ENCODE peak calls at places on chromosomes 5 and 9, in six cellular contexts. H is stimulated activated CD8-positive, alpha-beta memory T cell treated with anti-CD3 and anti-CD28 coated beads, Interleukin-4, amount 100 ng/mL, for 4 hours; T is stimulated activated CD4-positive, alpha-beta T cell treated with anti-CD3 and anti-CD28 coated beads, Interleukin-15, amount 100 ng/mL, for 1 hour; V is T follicular helper cell; O is H54; F is posterior vena cava. C is an unnamed sample.
A peak's percentile ranks its signal among the peaks of the same experiment; 100 is the strongest.

GRCh38 chr9:126303488-126303887 is 23.1 kb upstream of the MVB12B start:
- DNase-seq in H (no peak), T (no peak), V (no peak), O (no peak), F (no peak), C (no peak)

GRCh38 chr5:142246263-142246662 is 78.6 kb downstream of the SPRY4 start:
- DNase-seq in H (no peak), T (no peak), V (no peak), O (peak; percentile 75), F (no peak), C (no peak)

GRCh38 chr5:133474851-133475590 is 137.3 kb downstream of the FSTL4 start:
- DNase-seq in H (no peak), T (no peak), V (no peak), O (no peak), F (peak; percentile 54), C (no peak)

GRCh38 chr5:154707641-154708040 is 47.5 kb upstream of the LARP1 start:
- DNase-seq in H (no peak), T (no peak), V (no peak), O (no peak), F (no peak), C (no peak)

GRCh38 chr9:72396247-72397091 is 31.5 kb upstream of the ZFAND5 start:
- DNase-seq in H (no peak), T (no peak), V (no peak), O (peak; percentile 24), F (no peak), C (no peak)

GRCh38 chr9:124617477-124618141 is 110.4 kb upstream of the NR5A1 start:
- DNase-seq in H (peak; percentile 45), T (peak; percentile 53), V (peak; percentile 48), O (peak; percentile 79), F (peak; percentile 93), C (peak; percentile 57)

GRCh38 chr9:111099199-111100005 is 61.1 kb upstream of the LPAR1 start:
- DNase-seq in H (no peak), T (no peak), V (no peak), O (no peak), F (no peak), C (no peak)

GRCh38 chr9:87504938-87505337 is 7.3 kb downstream of the DAPK1 start:
- DNase-seq in H (no peak), T (no peak), V (no peak), O (no peak), F (no peak), C (no peak)

GRCh38 chr5:6365977-6366590 is 12.3 kb downstream of the MED10 start:
- DNase-seq in H (no peak), T (no peak), V (no peak), O (no peak), F (no peak), C (no peak)

GRCh38 chr5:125326114-125326513 is 579.7 kb upstream of the ZNF608 start:
- DNase-seq in H (no peak), T (no peak), V (no peak), O (peak; percentile 17), F (no peak), C (no peak)

GRCh38 chr5:131541071-131541470 is 94.0 kb downstream of the RAPGEF6 start:
- DNase-seq in H (no peak), T (no peak), V (no peak), O (no peak), F (no peak), C (no peak)

GRCh38 chr9:123368481-123369153 is 12.6 kb downstream of the CRB2 start:
- DNase-seq in H (no peak), T (no peak), V (no peak), O (no peak), F (peak; percentile 67), C (no peak)

GRCh38 chr9:130295431-130295830 is 29.9 kb downstream of the HMCN2 start:
- DNase-seq in H (no peak), T (no peak), V (no peak), O (no peak), F (peak; percentile 43), C (no peak)

GRCh38 chr5:23823521-23823920 is 316.1 kb downstream of the PRDM9 start:
- DNase-seq in H (no peak), T (no peak), V (no peak), O (no peak), F (no peak), C (no peak)

GRCh38 chr5:10034008-10034407 is 215.7 kb downstream of the ATPSCKMT start:
- DNase-seq in H (no peak), T (no peak), V (no peak), O (no peak), F (no peak), C (no peak)

GRCh38 chr9:129932303-129933151 is 97.3 kb downstream of the USP20 start:
- DNase-seq in H (no peak), T (no peak), V (no peak), O (no peak), F (no peak), C (no peak)

GRCh38 chr5:38531518-38531917 is 24.9 kb downstream of the LIFR start:
- DNase-seq in H (no peak), T (no peak), V (no peak), O (no peak), F (no peak), C (no peak)

GRCh38 chr5:52801329-52801728 is 13.6 kb downstream of the ITGA1 start:
- DNase-seq in H (no peak), T (no peak), V (no peak), O (no peak), F (no peak), C (no peak)

GRCh38 chr5:74686962-74687751 is 2.1 kb downstream of the HEXB start:
- DNase-seq in H (no peak), T (no peak), V (no peak), O (no peak), F (no peak), C (no peak)

GRCh38 chr5:175655411-175655810 is 2.5 kb upstream of the HRH2 start:
- DNase-seq in H (no peak), T (no peak), V (no peak), O (no peak), F (peak; percentile 15), C (no peak)

GRCh38 chr5:10488144-10488543 is 46.5 kb downstream of the ROPN1L start:
- DNase-seq in H (no peak), T (no peak), V (no peak), O (no peak), F (no peak), C (no peak)

GRCh38 chr9:134858051-134858841 is 22.4 kb upstream of the FCN2 start:
- DNase-seq in H (no peak), T (no peak), V (no peak), O (peak; percentile 80), F (peak; percentile 79), C (no peak)

GRCh38 chr9:70217029-70217428 is 41.7 kb upstream of the SMC5 start:
- DNase-seq in H (no peak), T (no peak), V (no peak), O (no peak), F (peak; percentile 77), C (no peak)

GRCh38 chr9:13787234-13787833 is 507.8 kb upstream of the MPDZ start:
- DNase-seq in H (no peak), T (no peak), V (no peak), O (no peak), F (no peak), C (no peak)

GRCh38 chr5:62340392-62340791 is 34.4 kb downstream of the KIF2A start:
- DNase-seq in H (no peak), T (no peak), V (no peak), O (no peak), F (no peak), C (no peak)

GRCh38 chr9:63816742-63817621 is 1468.0 kb downstream of the FOXD4L5 start:
- DNase-seq in H (peak; percentile 54), T (peak; percentile 55), V (peak; percentile 33), O (no peak), F (peak; percentile 96), C (peak; percentile 85)

GRCh38 chr9:34719021-34719768 is 9.3 kb upstream of the CCL21 start:
- DNase-seq in H (no peak), T (no peak), V (no peak), O (no peak), F (no peak), C (no peak)

GRCh38 chr5:171639966-171640365 is 145.7 kb upstream of the SMIM23 start:
- DNase-seq in H (no peak), T (no peak), V (no peak), O (no peak), F (no peak), C (no peak)

GRCh38 chr5:97231025-97231636 is 48.1 kb upstream of the RIOK2 start:
- DNase-seq in H (no peak), T (no peak), V (no peak), O (peak; percentile 6), F (no peak), C (no peak)

GRCh38 chr5:39132792-39133191 is 58.6 kb upstream of the RICTOR start:
- DNase-seq in H (no peak), T (no peak), V (no peak), O (no peak), F (no peak), C (no peak)

GRCh38 chr5:3518057-3518456 is 77.6 kb upstream of the IRX1 start:
- DNase-seq in H (no peak), T (no peak), V (no peak), O (no peak), F (no peak), C (no peak)

GRCh38 chr9:38668791-38669466 is 48.5 kb upstream of the ANKRD18A start:
- DNase-seq in H (no peak), T (no peak), V (no peak), O (no peak), F (no peak), C (no peak)

GRCh38 chr5:180391276-180391675 is 38.1 kb upstream of the GFPT2 start:
- DNase-seq in H (no peak), T (no peak), V (no peak), O (no peak), F (peak; percentile 71), C (no peak)

GRCh38 chr5:159209438-159210305 is at the start of gene RNF145:
- DNase-seq in H (peak; percentile 95), T (peak; percentile 92), V (peak; percentile 90), O (peak; percentile 71), F (peak; percentile 95), C (peak; percentile 55)

GRCh38 chr9:110156902-110157301 is 51.1 kb downstream of the C9orf152 start:
- DNase-seq in H (no peak), T (no peak), V (no peak), O (no peak), F (no peak), C (no peak)

GRCh38 chr9:133916159-133916541 is 76.0 kb downstream of the VAV2 start:
- DNase-seq in H (no peak), T (no peak), V (no peak), O (no peak), F (no peak), C (no peak)

GRCh38 chr5:56176155-56176798 is 56.9 kb downstream of the ANKRD55 start:
- DNase-seq in H (no peak), T (no peak), V (no peak), O (no peak), F (no peak), C (no peak)

C was measured in progenitor cell of endocrine pancreas.